ENCODE peak calls at places on chromosome 1, in ten cellular contexts. A, H, Z, V, E, U, S, T, N and B are unnamed samples.
A peak's percentile ranks its signal among the peaks of the same experiment; 100 is the strongest.

GRCh38 chr1:98373055-98373454 is 288.5 kb upstream of the SNX7 start:
- DNase-seq in A (no peak), H (no peak), Z (no peak), V (no peak), E (no peak), U (no peak), S (no peak), T (no peak), N (no peak), B (no peak)

GRCh38 chr1:150575072-150575489 is 4.3 kb downstream of the MCL1 start:
- DNase-seq in A (no peak), H (no peak), Z (no peak), V (no peak), E (no peak), U (no peak), S (no peak), T (no peak), N (no peak), B (no peak)

GRCh38 chr1:27861436-27861835 is 10.9 kb upstream of the THEMIS2 start:
- DNase-seq in A (no peak), H (no peak), Z (no peak), V (no peak), E (no peak), U (no peak), S (no peak), T (no peak), N (no peak), B (no peak)

GRCh38 chr1:154440031-154440430 is 34.9 kb downstream of the IL6R start:
- DNase-seq in A (no peak), H (no peak), Z (no peak), V (no peak), E (no peak), U (no peak), S (no peak), T (no peak), N (no peak), B (no peak)

GRCh38 chr1:59560807-59561450 is 253.8 kb upstream of the HOOK1 start:
- DNase-seq in A (no peak), H (no peak), Z (no peak), V (no peak), E (no peak), U (no peak), S (no peak), T (no peak), N (no peak), B (no peak)

GRCh38 chr1:24935196-24935526 is 5.1 kb upstream of the RUNX3 start:
- DNase-seq in A (no peak), H (no peak), Z (no peak), V (no peak), E (peak; percentile 71), U (no peak), S (no peak), T (no peak), N (no peak), B (no peak)

GRCh38 chr1:26031196-26031902 is 9.8 kb downstream of the EXTL1 start:
- DNase-seq in A (no peak), H (no peak), Z (no peak), V (no peak), E (no peak), U (no peak), S (no peak), T (no peak), N (no peak), B (no peak)

GRCh38 chr1:33640114-33640660 is 167.7 kb downstream of the ZSCAN20 start:
- DNase-seq in A (no peak), H (no peak), Z (no peak), V (no peak), E (no peak), U (no peak), S (no peak), T (no peak), N (no peak), B (no peak)

GRCh38 chr1:110393286-110393685 is 2.5 kb upstream of the SLC16A4 start:
- DNase-seq in A (no peak), H (no peak), Z (no peak), V (no peak), E (no peak), U (no peak), S (no peak), T (no peak), N (no peak), B (no peak)

GRCh38 chr1:33391669-33392068 is 39.2 kb downstream of the PHC2 start:
- DNase-seq in A (no peak), H (no peak), Z (no peak), V (no peak), E (no peak), U (no peak), S (no peak), T (no peak), N (no peak), B (no peak)

GRCh38 chr1:167935252-167936067 is 1.0 kb upstream of the DCAF6 start:
- DNase-seq in A (peak; percentile 60), H (no peak), Z (peak; percentile 73), V (no peak), E (no peak), U (no peak), S (no peak), T (peak; percentile 31), N (no peak), B (no peak)